ENCODE peak calls at places on chromosome 15, in four cellular contexts. R, A, S and B are unnamed samples.

GRCh38 chr15:20356444-20357138 is 185.0 kb downstream of the GOLGA6L6 start:
- DNase-seq in R (peak), A (no peak), S (peak), B (peak)

GRCh38 chr15:75051161-75051560 is 27.8 kb downstream of the PPCDC start:
- DNase-seq in R (no peak), A (no peak), S (no peak), B (no peak)

GRCh38 chr15:61049003-61049402 is 180.1 kb downstream of the RORA start:
- DNase-seq in R (no peak), A (no peak), S (no peak), B (no peak)

GRCh38 chr15:40323239-40323952 is at the start of gene INAFM2:
- DNase-seq in R (peak), A (peak), S (peak), B (peak)

GRCh38 chr15:33860749-33861148 is 107.5 kb upstream of the CHRM5 start:
- DNase-seq in R (no peak), A (no peak), S (no peak), B (no peak)

GRCh38 chr15:44584162-44584749 is 47.3 kb downstream of the EIF3J start:
- DNase-seq in R (no peak), A (no peak), S (no peak), B (no peak)

GRCh38 chr15:59186501-59186900 is 20.1 kb upstream of the LDHAL6B start:
- DNase-seq in R (no peak), A (no peak), S (no peak), B (no peak)

GRCh38 chr15:75059607-75060006 is 36.2 kb downstream of the PPCDC start:
- DNase-seq in R (no peak), A (no peak), S (no peak), B (no peak)

GRCh38 chr15:82803793-82804574 is 1.9 kb downstream of the FSD2 start:
- DNase-seq in R (no peak), A (no peak), S (no peak), B (no peak)

GRCh38 chr15:75200765-75201608 is 695 bp upstream of the C15orf39 start:
- DNase-seq in R (no peak), A (peak), S (peak), B (no peak)

GRCh38 chr15:36591534-36592411 is 12.3 kb downstream of the CDIN1 start:
- DNase-seq in R (no peak), A (no peak), S (no peak), B (no peak)

GRCh38 chr15:69812881-69813280 is 284.8 kb downstream of the TLE3 start:
- DNase-seq in R (no peak), A (no peak), S (no peak), B (no peak)

GRCh38 chr15:43146187-43146586 is 12.8 kb downstream of the TMEM62 start:
- DNase-seq in R (no peak), A (no peak), S (no peak), B (no peak)

GRCh38 chr15:41603941-41604660 is 45.1 kb downstream of the TYRO3 start:
- DNase-seq in R (no peak), A (peak), S (peak), B (peak)

GRCh38 chr15:26864664-26865191 is 2.1 kb upstream of the GABRA5 start:
- DNase-seq in R (no peak), A (no peak), S (no peak), B (no peak)

GRCh38 chr15:67244966-67245478 is 9.4 kb downstream of the AAGAB start:
- DNase-seq in R (no peak), A (no peak), S (no peak), B (no peak)

GRCh38 chr15:71252036-71252898 is 137.0 kb downstream of the THSD4 start:
- DNase-seq in R (no peak), A (no peak), S (no peak), B (no peak)

GRCh38 chr15:84749111-84749991 is 959 bp downstream of the ZNF592 start:
- DNase-seq in R (no peak), A (no peak), S (peak), B (no peak)

GRCh38 chr15:74213858-74214284 is 11.3 kb upstream of the STRA6 start:
- DNase-seq in R (no peak), A (no peak), S (no peak), B (no peak)

GRCh38 chr15:72339777-72340177 is 19.8 kb upstream of the CELF6 start:
- DNase-seq in R (no peak), A (no peak), S (no peak), B (no peak)

GRCh38 chr15:74373731-74374647 is 6.5 kb upstream of the CYP11A1 start:
- DNase-seq in R (peak), A (peak), S (peak), B (peak)

GRCh38 chr15:62067448-62068044 is 769 bp downstream of the C2CD4A start:
- DNase-seq in R (peak), A (peak), S (peak), B (peak)

GRCh38 chr15:40379853-40380252 is 2.7 kb upstream of the KNSTRN start:
- DNase-seq in R (no peak), A (no peak), S (no peak), B (no peak)

GRCh38 chr15:95097366-95097765 is 866.0 kb downstream of the MCTP2 start:
- DNase-seq in R (no peak), A (no peak), S (no peak), B (no peak)

GRCh38 chr15:78726870-78727551 is 84.3 kb downstream of the ADAMTS7 start:
- DNase-seq in R (no peak), A (no peak), S (no peak), B (no peak)

GRCh38 chr15:31758126-31758525 is 272.2 kb upstream of the CHRNA7 start:
- DNase-seq in R (no peak), A (no peak), S (no peak), B (no peak)

DNA sequence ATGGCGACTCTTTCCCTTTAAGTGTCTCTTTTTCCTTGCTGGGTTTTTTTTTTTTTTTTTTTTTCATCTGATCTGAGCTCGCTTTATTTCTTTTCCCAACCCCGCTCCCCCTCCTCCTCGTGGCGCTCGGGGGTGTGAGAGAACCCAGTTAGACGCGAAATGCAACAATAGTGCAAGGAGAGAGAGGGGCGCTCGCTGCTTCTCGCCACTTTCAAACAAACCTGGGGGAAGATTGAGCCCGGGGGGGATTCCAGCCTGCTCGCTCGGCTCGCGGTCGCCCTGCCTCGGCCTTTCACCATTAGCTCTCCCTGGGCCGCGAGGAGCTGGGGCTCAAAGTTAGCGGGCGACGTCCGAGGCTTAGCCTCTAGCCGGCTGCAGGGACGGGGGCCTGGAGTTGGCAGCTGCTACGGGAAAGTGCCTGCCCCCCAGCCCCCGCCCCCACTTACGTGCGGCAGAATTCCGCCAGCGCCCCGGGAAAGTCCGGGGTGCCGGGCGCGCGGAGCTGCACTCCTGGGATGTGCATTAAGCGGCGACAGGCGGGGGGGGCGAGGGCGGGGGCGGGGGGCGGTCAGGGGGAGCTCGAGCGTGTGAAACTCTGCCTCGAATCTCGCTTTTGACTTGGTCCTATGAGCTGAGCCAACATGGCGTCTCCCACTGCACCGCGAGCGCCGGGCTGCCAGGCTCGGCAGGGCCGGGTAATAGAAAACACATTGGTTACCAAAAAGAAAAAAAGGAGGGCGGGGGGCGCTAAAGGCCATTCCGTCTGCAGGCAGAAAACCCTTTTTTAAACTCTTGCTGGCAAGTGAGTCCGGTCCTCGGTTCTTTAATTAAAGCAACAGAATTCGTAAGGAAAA is 10.3 kb downstream of the NR2F2 start:
- DNase-seq in R (peak), A (no peak), S (no peak), B (no peak)
- TF ChIP-seq POLR2A in R (peak), A (no peak), S (no peak), B (no peak)

DNA sequence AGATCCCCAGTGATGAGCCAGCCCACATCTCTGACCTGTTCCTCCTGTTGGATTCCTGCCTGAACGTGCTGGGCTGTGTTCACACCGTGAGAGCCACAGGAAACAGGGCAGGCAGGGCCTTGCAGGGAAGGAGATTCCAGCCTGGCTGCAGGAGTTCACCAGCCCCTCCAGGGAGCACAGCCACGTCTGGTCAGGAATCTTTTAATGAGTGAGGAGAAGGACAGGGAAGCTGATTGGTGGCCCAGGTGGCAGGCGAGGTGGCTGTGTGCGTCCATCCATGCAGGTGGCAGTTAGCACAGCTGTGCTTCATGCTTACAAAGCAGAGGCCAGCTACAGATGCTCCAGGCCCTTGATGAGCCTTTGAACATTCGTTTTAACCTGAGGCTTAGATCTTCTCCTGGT is 10.5 kb downstream of the LRRK1 start:
- DNase-seq in R (no peak), A (no peak), S (peak), B (no peak)
- TF ChIP-seq POLR2AphosphoS5 in R (no peak), A (no peak), S (no peak), B (no peak)

GRCh38 chr15:98855067-98855814 is 152.4 kb downstream of the PGPEP1L start:
- DNase-seq in R (peak), A (no peak), S (no peak), B (no peak)

GRCh38 chr15:98853593-98854420 is 153.8 kb downstream of the PGPEP1L start:
- DNase-seq in R (peak), A (no peak), S (no peak), B (no peak)

GRCh38 chr15:98854496-98854895 is 153.1 kb downstream of the PGPEP1L start:
- DNase-seq in R (no peak), A (no peak), S (peak), B (no peak)

GRCh38 chr15:98850991-98851776 is 156.4 kb downstream of the PGPEP1L start:
- DNase-seq in R (peak), A (no peak), S (peak), B (no peak)

DNA sequence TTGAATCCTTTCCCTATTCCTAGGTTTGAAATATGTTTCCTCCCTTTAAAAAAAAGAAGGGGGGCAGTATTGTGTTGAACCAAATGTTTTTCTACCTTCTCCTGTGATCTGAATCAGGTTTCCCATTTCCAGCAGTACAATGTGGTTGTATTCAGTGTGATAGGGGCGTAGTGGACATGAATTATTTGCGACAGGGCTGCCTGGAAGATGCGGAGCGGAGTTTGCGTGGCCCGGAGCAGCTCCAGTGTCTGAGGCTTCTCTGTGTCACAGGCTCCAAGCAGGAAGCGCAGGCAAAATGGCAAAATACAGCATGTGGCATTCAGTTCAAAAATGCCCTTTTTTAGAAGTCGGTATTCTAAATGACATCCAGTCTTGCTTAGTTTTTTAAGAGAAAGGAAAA is 154.4 kb downstream of the PGPEP1L start:
- DNase-seq in R (peak), A (no peak), S (peak), B (peak)
- TF ChIP-seq POLR2A in R (peak), A (no peak), S (peak), B (no peak)

GRCh38 chr15:25859838-25860645 is 3.1 kb downstream of the ATP10A start:
- DNase-seq in R (peak), A (no peak), S (peak), B (no peak)
- TF ChIP-seq POLR2AphosphoS5 in R (no peak), A (no peak), S (peak), B (no peak)

DNA sequence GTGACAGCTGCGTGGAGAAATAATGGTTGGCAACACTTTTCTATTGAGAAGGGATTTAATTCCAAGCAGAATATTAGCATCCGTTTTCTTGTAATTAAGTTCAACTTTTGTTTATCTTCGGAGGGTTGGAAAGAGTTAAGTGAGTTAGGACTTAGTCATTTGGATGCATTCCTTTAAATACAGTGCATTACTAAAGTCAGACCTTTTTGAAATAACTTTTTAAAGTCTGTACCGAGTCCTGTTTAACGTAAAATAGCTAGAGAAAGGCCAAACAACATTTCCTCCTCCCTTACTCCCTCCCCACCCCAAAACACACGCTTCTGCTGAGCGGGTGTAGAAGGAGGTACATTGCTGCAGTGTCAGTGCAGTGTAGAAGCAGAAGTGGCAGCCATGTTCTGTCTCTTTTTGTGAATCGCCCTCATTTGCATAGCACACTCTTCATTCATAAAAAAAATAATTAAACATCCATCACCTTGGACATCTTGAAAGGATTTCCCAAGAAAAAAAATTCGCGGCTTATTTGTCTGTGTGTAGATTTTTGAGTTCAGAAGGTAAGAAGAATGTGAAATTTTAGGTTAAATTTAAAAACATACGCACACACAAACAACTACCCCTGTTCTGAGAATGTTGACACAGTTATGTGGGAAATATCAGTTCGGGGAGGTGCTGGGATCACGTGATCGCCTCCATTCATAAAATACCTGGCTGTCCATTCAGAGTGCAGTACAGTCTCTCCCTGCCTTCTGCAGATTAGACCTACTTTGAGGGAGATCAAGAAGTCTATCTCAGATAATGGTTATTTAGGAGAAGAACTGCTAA is 1.6 kb downstream of the SPRED1 start:
- DNase-seq in R (no peak), A (no peak), S (peak), B (no peak)
- TF ChIP-seq POLR2A in R (peak), A (no peak), S (no peak), B (no peak)

GRCh38 chr15:48868549-48868948 is 9.4 kb upstream of the EID1 start:
- DNase-seq in R (no peak), A (no peak), S (no peak), B (no peak)
- TF ChIP-seq POLR2AphosphoS5 in R (no peak), A (no peak), S (no peak), B (no peak)

GRCh38 chr15:99476413-99477222 is 89.2 kb upstream of the MEF2A start:
- DNase-seq in R (peak), A (no peak), S (peak), B (peak)
- TF ChIP-seq POLR2A in R (no peak), A (no peak), S (peak), B (no peak)

GRCh38 chr15:64461577-64462162 is 1.3 kb downstream of the ZNF609 start:
- DNase-seq in R (no peak), A (peak), S (peak), B (no peak)

GRCh38 chr15:64462492-64462891 is 2.1 kb downstream of the ZNF609 start:
- DNase-seq in R (no peak), A (no peak), S (no peak), B (no peak)

GRCh38 chr15:64460206-64460736 is at the start of gene ZNF609:
- DNase-seq in R (peak), A (peak), S (peak), B (peak)

GRCh38 chr15:64459382-64459781 is 996 bp upstream of the ZNF609 start:
- DNase-seq in R (no peak), A (no peak), S (no peak), B (no peak)

GRCh38 chr15:64460737-64461576 is 579 bp downstream of the ZNF609 start:
- DNase-seq in R (no peak), A (peak), S (peak), B (peak)
- TF ChIP-seq POLR2AphosphoS5 in R (no peak), A (no peak), S (peak), B (peak)